ENCODE peak calls at places on chromosomes 7 and 10, in nine cellular contexts. R is OCI-LY7, B is cardiac fibroblast, L is Caco-2, O is HFFc6, X is nephron progenitor cell, G is IMR-90, F is SK-N-SH, C is A549. U is an unnamed sample.

GRCh38 chr10:29392376-29393021 is 103.6 kb downstream of the LYZL1 start:
- DNase-seq in G (peak), F (peak), B (peak), O (peak), R (peak), C (peak), L (peak), X (peak), U (no peak)

GRCh38 chr7:128755816-128756476 is 16.8 kb downstream of the CALU start:
- DNase-seq in C (no peak), L (no peak), X (no peak), R (no peak), B (peak), G (peak), O (peak), F (peak), U (no peak)

GRCh38 chr7:47147213-47147631 is 434.7 kb downstream of the TNS3 start:
- DNase-seq in X (no peak), O (no peak), L (no peak), F (no peak), R (no peak), G (no peak), B (peak), C (peak), U (no peak)

GRCh38 chr10:28879875-28880381 is 202.6 kb downstream of the BAMBI start:
- DNase-seq in L (no peak), X (no peak), F (no peak), B (peak), R (no peak), G (no peak), C (no peak), O (no peak), U (no peak)

GRCh38 chr10:119291223-119291900 is 84.0 kb downstream of the GRK5 start:
- DNase-seq in X (no peak), O (no peak), B (no peak), C (no peak), R (no peak), L (no peak), G (no peak), F (no peak), U (no peak)

GRCh38 chr7:220151-220841 is 27.9 kb downstream of the FAM20C start:
- DNase-seq in C (peak), R (no peak), G (no peak), L (no peak), B (no peak), O (peak), X (peak), F (peak), U (no peak)

GRCh38 chr10:132645630-132646442 is 108.2 kb downstream of the INPP5A start:
- DNase-seq in B (no peak), R (no peak), G (no peak), L (no peak), F (no peak), X (no peak), C (no peak), O (no peak), U (peak)

GRCh38 chr7:41630741-41631140 is 72.1 kb downstream of the INHBA start:
- DNase-seq in G (no peak), R (no peak), X (no peak), B (no peak), F (no peak), O (no peak), C (no peak), L (no peak), U (no peak)

GRCh38 chr7:136114966-136115762 is 138.0 kb upstream of the MTPN start:
- DNase-seq in B (peak), L (peak), R (peak), F (peak), X (peak), G (peak), C (peak), O (peak), U (no peak)

GRCh38 chr7:25967278-25968204 is 184.5 kb upstream of the NFE2L3 start:
- DNase-seq in O (no peak), G (no peak), X (no peak), B (no peak), C (no peak), L (no peak), F (no peak), R (peak), U (no peak)

GRCh38 chr10:133401500-133401899 is 7.5 kb downstream of the MTG1 start:
- DNase-seq in F (no peak), G (no peak), C (no peak), L (no peak), B (no peak), X (no peak), R (no peak), O (no peak), U (no peak)

GRCh38 chr10:129934196-129934925 is 29.7 kb downstream of the EBF3 start:
- DNase-seq in B (no peak), O (no peak), X (no peak), F (no peak), L (peak), G (no peak), C (no peak), R (no peak), U (no peak)

GRCh38 chr7:42961182-42961581 is 29.0 kb downstream of the MRPL32 start:
- DNase-seq in C (no peak), F (no peak), B (no peak), G (no peak), O (no peak), L (no peak), X (no peak), R (no peak), U (no peak)

GRCh38 chr10:93074137-93074596 is 474 bp downstream of the CYP26A1 start:
- DNase-seq in F (peak), L (no peak), O (no peak), X (peak), B (no peak), G (no peak), C (peak), R (no peak), U (no peak)

GRCh38 chr10:86439544-86439943 is 72.9 kb upstream of the GRID1 start:
- DNase-seq in B (peak), X (no peak), F (no peak), L (no peak), R (no peak), C (peak), O (peak), G (peak), U (no peak)

DNA sequence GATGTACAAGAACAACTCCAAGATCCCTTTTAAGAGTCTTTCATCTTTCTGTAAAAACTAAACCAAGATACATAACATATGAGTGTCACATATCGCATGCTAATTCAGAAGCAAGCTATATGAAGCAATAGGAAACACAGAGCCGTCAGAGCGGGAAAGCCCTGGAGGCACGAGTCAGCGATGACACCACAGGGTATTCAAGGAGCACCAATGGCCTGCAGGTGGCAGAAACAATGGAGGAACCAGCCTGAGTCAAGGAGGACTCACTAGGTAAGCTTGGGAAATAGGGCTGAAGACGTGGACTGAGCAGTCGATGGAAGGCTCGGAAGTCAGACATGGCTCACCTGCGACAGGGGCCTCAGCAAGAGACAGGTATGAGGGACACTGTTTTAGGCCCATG is 214.4 kb downstream of the FAM107B start:
- DNase-seq in B (no peak), F (no peak), X (no peak), L (peak), O (peak), G (peak), C (peak), R (peak), U (no peak)
- TF ChIP-seq CTCF in B (peak), F (no peak), X (no peak), L (peak), O (peak), G (no peak), C (no peak), R (peak), U (no peak)

DNA sequence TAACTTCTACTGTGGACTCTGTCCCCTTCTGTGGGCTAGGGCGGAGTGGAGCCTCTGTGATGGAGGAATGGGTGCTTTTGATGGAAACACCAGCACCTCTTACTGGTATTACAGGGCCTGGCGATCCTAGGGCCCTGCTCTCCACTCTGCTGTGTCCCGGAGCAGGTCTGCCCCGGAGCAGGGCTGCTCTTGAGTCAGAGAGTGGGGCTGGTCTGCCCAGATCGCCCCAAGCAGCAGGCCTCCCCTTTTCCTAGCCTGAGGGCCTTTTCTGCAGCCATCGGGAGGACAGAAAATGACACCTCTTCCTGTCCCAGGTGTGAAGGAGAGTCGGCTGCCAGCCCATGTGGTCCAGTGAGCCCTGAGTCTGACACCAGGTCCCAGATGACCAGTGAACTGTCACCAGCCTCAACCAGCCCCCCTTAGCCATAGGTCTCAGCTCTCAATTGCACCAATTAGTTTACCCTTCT is 1.4 kb downstream of the ZNF282 start:
- DNase-seq in R (peak), F (peak), O (peak), C (peak), B (peak), X (no peak), G (no peak), L (peak), U (no peak)
- TF ChIP-seq CTCF in R (no peak), F (no peak), O (no peak), C (no peak), B (no peak), X (no peak), G (no peak), L (no peak), U (no peak)

GRCh38 chr10:12844796-12845524 is 156.6 kb downstream of the CCDC3 start:
- DNase-seq in X (no peak), B (peak), L (no peak), C (peak), O (peak), R (no peak), F (peak), G (peak), U (no peak)

GRCh38 chr10:12846718-12847117 is 154.8 kb downstream of the CCDC3 start:
- DNase-seq in L (no peak), O (no peak), B (peak), X (no peak), C (no peak), F (no peak), G (peak), R (no peak), U (no peak)

GRCh38 chr10:12849351-12850181 is 151.9 kb downstream of the CCDC3 start:
- DNase-seq in L (no peak), G (no peak), B (peak), C (no peak), X (peak), R (no peak), O (no peak), F (peak), U (no peak)

GRCh38 chr10:12848439-12849173 is 152.9 kb downstream of the CCDC3 start:
- DNase-seq in X (no peak), R (no peak), F (no peak), L (no peak), B (no peak), C (no peak), G (no peak), O (no peak), U (no peak)

DNA sequence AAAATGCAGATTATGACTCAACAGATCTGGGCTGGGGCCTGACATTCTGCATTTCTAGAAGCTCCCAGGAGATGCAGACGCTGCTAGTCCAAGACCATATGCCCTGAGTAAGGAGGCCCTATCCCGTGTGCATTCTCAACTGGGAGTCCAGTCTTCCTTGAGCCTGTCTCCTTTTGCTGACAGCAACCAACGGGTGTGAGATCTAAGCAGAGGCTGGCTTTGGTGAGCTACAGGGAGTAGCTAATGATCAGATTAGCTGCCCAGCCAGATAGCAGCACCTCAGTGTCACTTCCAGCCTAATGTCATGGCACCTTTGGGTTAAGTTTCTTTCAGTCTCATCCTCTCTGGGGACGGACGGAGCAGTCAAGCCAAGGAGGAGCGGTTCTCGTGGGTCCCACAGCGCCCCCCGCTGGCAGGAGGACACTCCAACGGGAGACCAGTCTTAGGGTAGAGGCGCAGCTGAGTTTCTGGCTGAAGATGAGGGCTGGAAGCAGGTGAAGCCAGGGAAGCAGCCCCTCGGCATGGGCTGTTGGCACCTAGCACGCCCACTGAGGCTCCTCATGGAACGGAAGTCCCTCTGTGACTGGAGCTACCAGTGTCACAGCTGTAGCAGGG is 154.0 kb downstream of the CCDC3 start:
- DNase-seq in B (no peak), L (no peak), R (peak), G (no peak), O (no peak), X (peak), F (peak), C (peak), U (no peak)
- TF ChIP-seq CTCF in B (no peak), L (peak), R (peak), G (peak), O (peak), X (peak), F (peak), C (peak), U (no peak)

GRCh38 chr10:9214618-9215017 is 1160.1 kb downstream of the GATA3 start:
- DNase-seq in C (no peak), L (no peak), B (no peak), G (no peak), X (no peak), R (no peak), F (no peak), O (no peak), U (no peak)

GRCh38 chr10:9209105-9209798 is 1154.8 kb downstream of the GATA3 start:
- DNase-seq in C (peak), G (peak), X (peak), F (peak), R (peak), B (peak), O (peak), L (peak), U (peak)

GRCh38 chr10:9205558-9205957 is 1151.1 kb downstream of the GATA3 start:
- DNase-seq in L (no peak), B (no peak), X (no peak), F (no peak), G (no peak), O (no peak), C (no peak), R (no peak), U (no peak)

GRCh38 chr10:9215121-9215520 is 1160.6 kb downstream of the GATA3 start:
- DNase-seq in R (no peak), F (no peak), C (no peak), O (no peak), X (no peak), G (no peak), B (no peak), L (no peak), U (no peak)

DNA sequence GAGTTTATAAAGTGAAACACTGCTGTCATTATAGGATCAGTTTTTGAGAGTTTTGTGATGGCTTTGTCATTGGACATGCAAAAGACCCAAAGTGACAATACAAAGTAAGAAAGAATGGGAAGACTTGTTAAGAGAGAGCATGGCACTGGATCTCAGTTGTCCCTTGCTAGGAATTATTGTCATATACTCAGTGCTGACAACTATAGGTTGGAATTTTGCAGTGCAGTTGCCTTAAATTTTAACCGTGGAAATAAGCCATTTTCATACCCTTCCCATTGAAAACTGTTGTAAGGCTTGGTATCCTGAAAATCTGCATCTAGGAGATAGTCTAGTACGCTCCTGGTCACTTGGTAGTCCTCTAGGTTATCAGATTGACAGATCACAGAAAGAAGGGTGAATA is 1156.7 kb downstream of the GATA3 start:
- DNase-seq in C (peak), F (no peak), B (no peak), X (no peak), L (no peak), G (peak), R (no peak), O (peak), U (no peak)
- TF ChIP-seq CTCF in C (peak), F (peak), B (peak), X (peak), L (peak), G (peak), R (peak), O (peak), U (no peak)

GRCh38 chr7:27165089-27165654 is at the start of gene HOXA9:
- DNase-seq in F (no peak), X (peak), L (peak), G (peak), B (no peak), R (no peak), C (no peak), O (peak), U (peak)

GRCh38 chr7:27164381-27165088 is 802 bp downstream of the HOXA9 start:
- DNase-seq in C (no peak), F (no peak), X (peak), L (no peak), R (no peak), G (no peak), B (no peak), O (no peak), U (no peak)

GRCh38 chr7:27162548-27162848 is 2.8 kb downstream of the HOXA9 start:
- DNase-seq in B (no peak), F (no peak), R (no peak), X (no peak), C (no peak), O (no peak), L (no peak), G (no peak), U (no peak)

GRCh38 chr7:27162930-27163775 is 2.2 kb downstream of the HOXA9 start:
- DNase-seq in R (no peak), X (no peak), O (no peak), C (no peak), B (no peak), F (no peak), G (no peak), L (no peak), U (no peak)

GRCh38 chr7:27163776-27164380 is 1.5 kb downstream of the HOXA9 start:
- DNase-seq in G (no peak), R (no peak), B (no peak), C (no peak), X (peak), F (no peak), L (no peak), O (no peak), U (no peak)
- TF ChIP-seq CTCF in G (no peak), R (no peak), B (no peak), C (no peak), X (no peak), F (no peak), L (no peak), O (no peak), U (no peak)

GRCh38 chr10:106908225-106908624 is 256.3 kb downstream of the SORCS1 start:
- DNase-seq in F (no peak), G (no peak), C (no peak), B (no peak), X (no peak), O (no peak), L (no peak), R (no peak), U (no peak)

GRCh38 chr10:106898441-106898840 is 266.1 kb downstream of the SORCS1 start:
- DNase-seq in B (no peak), X (no peak), O (no peak), G (no peak), R (no peak), C (no peak), F (no peak), L (no peak), U (no peak)

GRCh38 chr10:106900041-106900674 is 264.3 kb downstream of the SORCS1 start:
- DNase-seq in R (no peak), L (no peak), C (no peak), X (no peak), O (no peak), F (no peak), G (no peak), B (no peak), U (no peak)

GRCh38 chr10:106904209-106904608 is 260.3 kb downstream of the SORCS1 start:
- DNase-seq in F (no peak), X (no peak), C (no peak), L (no peak), B (no peak), R (no peak), G (no peak), O (no peak), U (no peak)
- TF ChIP-seq CTCF in F (no peak), X (no peak), C (no peak), L (no peak), B (no peak), R (no peak), G (no peak), O (no peak), U (no peak)

DNA sequence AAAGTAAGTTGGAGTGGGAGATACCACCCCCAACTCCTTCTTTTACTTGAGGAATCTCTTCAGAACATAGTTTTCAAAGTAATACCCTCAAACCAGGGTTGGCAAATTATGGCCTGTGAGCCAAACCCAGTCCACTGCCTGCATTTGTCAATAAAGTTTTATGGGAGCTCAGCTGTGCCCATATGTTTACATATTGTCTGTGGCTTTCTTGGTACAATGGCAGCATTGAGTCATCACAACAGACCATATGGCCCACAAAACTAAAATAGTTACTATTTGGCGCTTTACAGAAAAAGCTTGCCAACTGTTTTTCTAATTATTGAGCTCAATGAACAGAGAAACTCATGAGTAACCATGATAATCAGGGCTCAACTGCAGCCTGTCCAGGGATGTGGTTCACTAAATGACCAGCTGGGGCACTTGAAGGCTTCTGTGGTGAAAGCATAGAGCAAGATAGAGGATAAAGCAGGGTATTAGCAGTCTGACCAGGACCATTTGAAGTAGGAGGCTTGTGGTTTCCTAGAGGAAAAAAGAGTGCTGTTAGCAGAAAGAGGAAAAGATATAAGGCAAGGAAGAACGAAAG is 196.0 kb upstream of the GRB10 start:
- DNase-seq in X (no peak), G (no peak), L (no peak), B (peak), C (peak), R (no peak), O (peak), F (no peak), U (no peak)
- TF ChIP-seq CTCF in X (no peak), G (no peak), L (peak), B (peak), C (no peak), R (no peak), O (peak), F (peak), U (no peak)

GRCh38 chr10:1022413-1022812 is 3.2 kb downstream of the IDI2 start:
- DNase-seq in O (no peak), C (no peak), L (no peak), B (no peak), R (no peak), X (no peak), G (no peak), F (no peak), U (no peak)
- TF ChIP-seq CTCF in O (no peak), C (no peak), L (no peak), B (no peak), R (no peak), X (no peak), G (no peak), F (no peak), U (no peak)